ENCODE peak calls at places on chromosomes 11 and 22, in six cellular contexts. One of them, this sample, is unnamed. For H3K4me1, the result is how much of the 10 kb centered on the place peaks cover.

GRCh38 chr22:32823024-32823730 is 21.7 kb downstream of the TIMP3 start:
- DNase-seq in ovary: no peak
- DNase-seq in PC-9: no peak
- DNase-seq in esophagus squamous epithelium: no peak
- DNase-seq in pancreas: peak
- DNase-seq in GM23248: no peak
- DNase-seq in this sample: peak

GRCh38 chr11:108069947-108070346 is 51.4 kb upstream of the ACAT1 start:
- DNase-seq in esophagus squamous epithelium: no peak
- DNase-seq in PC-9: no peak
- DNase-seq in ovary: no peak
- DNase-seq in pancreas: no peak
- DNase-seq in GM23248: peak
- DNase-seq in this sample: no peak

GRCh38 chr22:47050601-47051051 is 288.2 kb downstream of the TBC1D22A start:
- DNase-seq in ovary: no peak
- DNase-seq in GM23248: no peak
- DNase-seq in pancreas: no peak
- DNase-seq in PC-9: no peak
- DNase-seq in esophagus squamous epithelium: no peak
- DNase-seq in this sample: peak

GRCh38 chr11:23856654-23857053 is 640.2 kb upstream of the LUZP2 start:
- DNase-seq in PC-9: no peak
- DNase-seq in pancreas: no peak
- DNase-seq in esophagus squamous epithelium: no peak
- DNase-seq in GM23248: peak
- DNase-seq in ovary: no peak
- DNase-seq in this sample: no peak

GRCh38 chr11:45248501-45249011 is 37.6 kb downstream of the SYT13 start:
- DNase-seq in PC-9: no peak
- DNase-seq in ovary: no peak
- DNase-seq in pancreas: no peak
- DNase-seq in esophagus squamous epithelium: no peak
- DNase-seq in GM23248: no peak
- DNase-seq in this sample: no peak

GRCh38 chr22:22721681-22722309 is 77.4 kb downstream of the GGTLC2 start:
- DNase-seq in PC-9: no peak
- DNase-seq in ovary: peak
- DNase-seq in GM23248: peak
- DNase-seq in esophagus squamous epithelium: no peak
- DNase-seq in pancreas: no peak
- DNase-seq in this sample: no peak

GRCh38 chr11:14422052-14422813 is 63.2 kb upstream of the RRAS2 start:
- DNase-seq in ovary: peak
- DNase-seq in esophagus squamous epithelium: peak
- DNase-seq in GM23248: peak
- DNase-seq in pancreas: peak
- DNase-seq in PC-9: peak
- DNase-seq in this sample: peak

GRCh38 chr11:130022799-130023198 is 20.2 kb upstream of the PRDM10 start:
- DNase-seq in GM23248: peak
- DNase-seq in PC-9: no peak
- DNase-seq in ovary: no peak
- DNase-seq in esophagus squamous epithelium: no peak
- DNase-seq in pancreas: no peak
- DNase-seq in this sample: no peak

GRCh38 chr22:17742528-17742902 is 31.8 kb downstream of the BID start:
- DNase-seq in GM23248: peak
- DNase-seq in ovary: peak
- DNase-seq in PC-9: peak
- DNase-seq in pancreas: peak
- DNase-seq in esophagus squamous epithelium: no peak
- DNase-seq in this sample: peak

GRCh38 chr22:28560005-28560742 is 119.5 kb downstream of the TTC28 start:
- DNase-seq in pancreas: no peak
- DNase-seq in PC-9: peak
- DNase-seq in GM23248: peak
- DNase-seq in esophagus squamous epithelium: no peak
- DNase-seq in ovary: no peak
- DNase-seq in this sample: no peak

GRCh38 chr11:33689089-33689488 is 11.5 kb downstream of the C11orf91 start:
- DNase-seq in esophagus squamous epithelium: no peak
- DNase-seq in GM23248: peak
- DNase-seq in pancreas: no peak
- DNase-seq in PC-9: no peak
- DNase-seq in ovary: no peak
- DNase-seq in this sample: no peak

GRCh38 chr11:110077866-110078325 is 15.3 kb upstream of the ZC3H12C start:
- DNase-seq in GM23248: peak
- DNase-seq in pancreas: no peak
- DNase-seq in PC-9: no peak
- DNase-seq in ovary: no peak
- DNase-seq in esophagus squamous epithelium: no peak
- DNase-seq in this sample: peak

GRCh38 chr22:49099496-49100124 is 728.1 kb downstream of the BRD1 start:
- DNase-seq in esophagus squamous epithelium: no peak
- DNase-seq in pancreas: peak
- DNase-seq in GM23248: peak
- DNase-seq in PC-9: peak
- DNase-seq in ovary: no peak
- DNase-seq in this sample: no peak

GRCh38 chr11:62678770-62679696 is at the start of gene UBXN1:
- DNase-seq in pancreas: peak
- DNase-seq in PC-9: peak
- DNase-seq in esophagus squamous epithelium: peak
- DNase-seq in GM23248: peak
- DNase-seq in ovary: peak
- DNase-seq in this sample: peak

GRCh38 chr11:64539711-64540420 is 51.2 kb upstream of the SLC22A12 start:
- DNase-seq in ovary: no peak
- DNase-seq in esophagus squamous epithelium: no peak
- DNase-seq in GM23248: no peak
- DNase-seq in PC-9: no peak
- DNase-seq in pancreas: no peak
- DNase-seq in this sample: peak

GRCh38 chr11:116171271-116172140 is 601.3 kb downstream of the BUD13 start:
- DNase-seq in GM23248: no peak
- DNase-seq in PC-9: no peak
- DNase-seq in pancreas: peak
- DNase-seq in ovary: no peak
- DNase-seq in esophagus squamous epithelium: no peak
- DNase-seq in this sample: no peak

GRCh38 chr11:126898802-126899201 is 101.8 kb downstream of the KIRREL3 start:
- DNase-seq in GM23248: no peak
- DNase-seq in ovary: no peak
- DNase-seq in esophagus squamous epithelium: no peak
- DNase-seq in pancreas: no peak
- DNase-seq in PC-9: no peak
- DNase-seq in this sample: no peak

GRCh38 chr11:100863080-100863581 is 176.0 kb downstream of the ARHGAP42 start:
- DNase-seq in PC-9: peak
- DNase-seq in esophagus squamous epithelium: no peak
- DNase-seq in ovary: no peak
- DNase-seq in pancreas: no peak
- DNase-seq in GM23248: peak
- DNase-seq in this sample: peak

GRCh38 chr22:20567993-20568417 is 60.6 kb downstream of the MED15 start:
- DNase-seq in pancreas: no peak
- DNase-seq in GM23248: peak
- DNase-seq in PC-9: no peak
- DNase-seq in ovary: no peak
- DNase-seq in esophagus squamous epithelium: no peak
- DNase-seq in this sample: peak
- H3K4me1 ChIP-seq in pancreas: under half
- H3K4me1 ChIP-seq in GM23248: half or more
- H3K4me1 ChIP-seq in PC-9: half or more
- H3K4me1 ChIP-seq in ovary: under half
- H3K4me1 ChIP-seq in esophagus squamous epithelium: half or more
- H3K4me1 ChIP-seq in this sample: under half

GRCh38 chr22:31046591-31047226 is 34.4 kb upstream of the SMTN start:
- DNase-seq in PC-9: no peak
- DNase-seq in GM23248: no peak
- DNase-seq in esophagus squamous epithelium: no peak
- DNase-seq in ovary: peak
- DNase-seq in pancreas: no peak
- DNase-seq in this sample: peak
- H3K4me1 ChIP-seq in PC-9: under half
- H3K4me1 ChIP-seq in GM23248: under half
- H3K4me1 ChIP-seq in esophagus squamous epithelium: under half
- H3K4me1 ChIP-seq in ovary: under half
- H3K4me1 ChIP-seq in pancreas: under half
- H3K4me1 ChIP-seq in this sample: under half

GRCh38 chr11:117814766-117815261 is 9.7 kb downstream of the FXYD2 start:
- DNase-seq in ovary: no peak
- DNase-seq in GM23248: no peak
- DNase-seq in PC-9: no peak
- DNase-seq in esophagus squamous epithelium: no peak
- DNase-seq in pancreas: peak
- DNase-seq in this sample: peak
- H3K4me1 ChIP-seq in ovary: under half
- H3K4me1 ChIP-seq in GM23248: under half
- H3K4me1 ChIP-seq in PC-9: under half
- H3K4me1 ChIP-seq in esophagus squamous epithelium: under half
- H3K4me1 ChIP-seq in pancreas: under half
- H3K4me1 ChIP-seq in this sample: under half

GRCh38 chr11:133917921-133918605 is 38.7 kb downstream of the IGSF9B start:
- DNase-seq in ovary: no peak
- DNase-seq in pancreas: no peak
- DNase-seq in PC-9: no peak
- DNase-seq in esophagus squamous epithelium: no peak
- DNase-seq in GM23248: no peak
- DNase-seq in this sample: peak

GRCh38 chr11:133911169-133911568 is 45.6 kb downstream of the IGSF9B start:
- DNase-seq in esophagus squamous epithelium: no peak
- DNase-seq in pancreas: no peak
- DNase-seq in PC-9: no peak
- DNase-seq in ovary: no peak
- DNase-seq in GM23248: no peak
- DNase-seq in this sample: no peak

GRCh38 chr11:133910101-133910500 is 46.7 kb downstream of the IGSF9B start:
- DNase-seq in GM23248: no peak
- DNase-seq in pancreas: no peak
- DNase-seq in ovary: no peak
- DNase-seq in PC-9: no peak
- DNase-seq in esophagus squamous epithelium: no peak
- DNase-seq in this sample: no peak

GRCh38 chr11:133916790-133917440 is 39.9 kb downstream of the IGSF9B start:
- DNase-seq in pancreas: no peak
- DNase-seq in esophagus squamous epithelium: no peak
- DNase-seq in GM23248: no peak
- DNase-seq in ovary: no peak
- DNase-seq in PC-9: no peak
- DNase-seq in this sample: no peak

GRCh38 chr11:133913761-133914160 is 43.0 kb downstream of the IGSF9B start:
- DNase-seq in pancreas: no peak
- DNase-seq in PC-9: no peak
- DNase-seq in esophagus squamous epithelium: no peak
- DNase-seq in GM23248: no peak
- DNase-seq in ovary: no peak
- DNase-seq in this sample: no peak
- H3K4me1 ChIP-seq in pancreas: under half
- H3K4me1 ChIP-seq in PC-9: under half
- H3K4me1 ChIP-seq in esophagus squamous epithelium: under half
- H3K4me1 ChIP-seq in GM23248: under half
- H3K4me1 ChIP-seq in ovary: under half
- H3K4me1 ChIP-seq in this sample: under half

GRCh38 chr11:1750481-1750839 is at the start of gene IFITM10:
- DNase-seq in PC-9: no peak
- DNase-seq in esophagus squamous epithelium: no peak
- DNase-seq in GM23248: peak
- DNase-seq in ovary: no peak
- DNase-seq in pancreas: peak
- DNase-seq in this sample: no peak

GRCh38 chr11:1751521-1751921 is 1.1 kb upstream of the IFITM10 start:
- DNase-seq in pancreas: no peak
- DNase-seq in esophagus squamous epithelium: no peak
- DNase-seq in PC-9: no peak
- DNase-seq in GM23248: no peak
- DNase-seq in ovary: no peak
- DNase-seq in this sample: no peak

GRCh38 chr11:1749787-1750351 is 526 bp downstream of the IFITM10 start:
- DNase-seq in PC-9: no peak
- DNase-seq in pancreas: peak
- DNase-seq in esophagus squamous epithelium: no peak
- DNase-seq in ovary: no peak
- DNase-seq in GM23248: peak
- DNase-seq in this sample: no peak

GRCh38 chr11:1751999-1752906 is 1.9 kb upstream of the IFITM10 start:
- DNase-seq in PC-9: no peak
- DNase-seq in ovary: no peak
- DNase-seq in GM23248: no peak
- DNase-seq in esophagus squamous epithelium: no peak
- DNase-seq in pancreas: no peak
- DNase-seq in this sample: no peak

GRCh38 chr11:1750840-1751520 is 585 bp upstream of the IFITM10 start:
- DNase-seq in PC-9: no peak
- DNase-seq in GM23248: no peak
- DNase-seq in ovary: no peak
- DNase-seq in pancreas: no peak
- DNase-seq in esophagus squamous epithelium: no peak
- DNase-seq in this sample: no peak
- H3K4me1 ChIP-seq in PC-9: under half
- H3K4me1 ChIP-seq in GM23248: under half
- H3K4me1 ChIP-seq in ovary: under half
- H3K4me1 ChIP-seq in pancreas: under half
- H3K4me1 ChIP-seq in esophagus squamous epithelium: half or more
- H3K4me1 ChIP-seq in this sample: under half

This sample was measured in testis.